ENCODE peak calls at places on chromosomes 6 and 20, in eight cellular contexts. U is esophagus squamous epithelium; T is NCI-H2227 treated with DMSO at 0.1 percent for 48 hours; P is IMR-90; X is CD4-positive, alpha-beta T cell; I is nephron progenitor cell; H is activated CD4-positive, CD25-positive, alpha-beta regulatory T cell; O is mesenteric fat pad. E is an unnamed sample.

GRCh38 chr6:68134796-68135195 is 500.3 kb upstream of the ADGRB3 start:
- DNase-seq in T (no peak), H (no peak), P (no peak), I (no peak), X (no peak), O (no peak), U (no peak), E (no peak)

GRCh38 chr6:161637658-161638057 is 363.8 kb upstream of the AGPAT4 start:
- DNase-seq in I (no peak), T (no peak), X (no peak), O (no peak), P (no peak), H (no peak), U (no peak), E (no peak)

GRCh38 chr20:52577696-52578095 is 386.1 kb upstream of the ZFP64 start:
- DNase-seq in T (no peak), X (no peak), I (no peak), P (no peak), O (no peak), U (no peak), H (no peak), E (no peak)

GRCh38 chr6:90068264-90068663 is 174.0 kb downstream of the GJA10 start:
- DNase-seq in U (no peak), O (no peak), P (peak), H (no peak), I (no peak), T (no peak), X (no peak), E (no peak)

GRCh38 chr6:124977067-124977908 is 15.1 kb downstream of the RNF217 start:
- DNase-seq in H (no peak), T (no peak), P (peak), O (no peak), I (no peak), X (no peak), U (no peak), E (no peak)

GRCh38 chr6:109315331-109316129 is 66.7 kb downstream of the CD164 start:
- DNase-seq in P (no peak), U (no peak), H (no peak), T (peak), I (peak), O (no peak), X (no peak), E (no peak)

GRCh38 chr6:151071295-151071694 is 168.5 kb upstream of the AKAP12 start:
- DNase-seq in P (peak), H (no peak), T (no peak), O (peak), I (no peak), U (no peak), X (no peak), E (peak)

GRCh38 chr6:144585217-144585814 is 300.2 kb downstream of the UTRN start:
- DNase-seq in I (no peak), P (peak), O (no peak), T (peak), U (no peak), X (no peak), H (no peak), E (no peak)

GRCh38 chr6:15427360-15428070 is 181.6 kb downstream of the JARID2 start:
- DNase-seq in P (peak), X (no peak), O (no peak), U (no peak), H (no peak), T (peak), I (peak), E (no peak)

GRCh38 chr6:6723792-6724318 is 135.3 kb downstream of the LY86 start:
- DNase-seq in I (no peak), P (no peak), O (no peak), X (no peak), T (no peak), H (no peak), U (no peak), E (no peak)

GRCh38 chr6:153493501-153493900 is 362.4 kb upstream of the RGS17 start:
- DNase-seq in X (no peak), P (no peak), T (no peak), H (no peak), O (no peak), I (no peak), U (no peak), E (no peak)

GRCh38 chr6:21615504-21615903 is 22.0 kb downstream of the SOX4 start:
- DNase-seq in I (no peak), P (peak), T (no peak), X (no peak), H (no peak), U (no peak), O (no peak), E (no peak)

GRCh38 chr6:149112976-149113375 is 204.5 kb upstream of the TAB2 start:
- DNase-seq in T (no peak), O (no peak), H (no peak), X (no peak), I (no peak), U (no peak), P (no peak), E (no peak)

GRCh38 chr6:167113047-167113446 is 9.8 kb upstream of the CCR6 start:
- DNase-seq in I (no peak), X (no peak), H (no peak), P (no peak), U (no peak), O (no peak), T (no peak), E (no peak)

GRCh38 chr6:84643778-84644177 is 120.6 kb downstream of the TBX18 start:
- DNase-seq in H (no peak), I (no peak), X (no peak), P (no peak), U (no peak), T (no peak), O (no peak), E (no peak)

GRCh38 chr20:3222635-3223600 is 13.6 kb downstream of the ITPA start:
- DNase-seq in P (no peak), I (peak), H (no peak), T (no peak), U (no peak), X (peak), O (no peak), E (no peak)

GRCh38 chr6:121222656-121223055 is 111.6 kb downstream of the TBC1D32 start:
- DNase-seq in I (no peak), X (no peak), O (no peak), U (no peak), H (no peak), P (peak), T (no peak), E (no peak)

GRCh38 chr20:62891111-62891510 is 29.5 kb upstream of the TCFL5 start:
- DNase-seq in I (no peak), P (peak), H (no peak), T (no peak), U (no peak), X (peak), O (no peak), E (no peak)

E was measured in vagina.